ENCODE peak calls at places on chromosomes 6 and 20, in five cellular contexts. I is GM13977, Y is B cell, E is upper lobe of left lung, B is coronary artery. K is an unnamed sample.

GRCh38 chr6:74863968-74864367 is 341.9 kb downstream of the COL12A1 start:
- DNase-seq in I (no peak), Y (no peak), E (no peak), B (no peak), K (no peak)

GRCh38 chr6:116568851-116569755 is 2.2 kb upstream of the RWDD1 start:
- DNase-seq in I (no peak), Y (no peak), E (no peak), B (no peak), K (no peak)

GRCh38 chr20:25499031-25499430 is 86.3 kb downstream of the NINL start:
- DNase-seq in I (no peak), Y (no peak), E (peak; percentile 39), B (no peak), K (no peak)

GRCh38 chr6:161031721-161032495 is 40.3 kb downstream of the MAP3K4 start:
- DNase-seq in I (no peak), Y (no peak), E (no peak), B (no peak), K (no peak)

GRCh38 chr20:44609511-44610312 is 27.3 kb downstream of the PKIG start:
- DNase-seq in I (peak; percentile 82), Y (peak; percentile 77), E (peak; percentile 85), B (peak; percentile 91), K (peak; percentile 80)

GRCh38 chr20:16922834-16923233 is 174.7 kb downstream of the OTOR start:
- DNase-seq in I (no peak), Y (no peak), E (no peak), B (no peak), K (no peak)

GRCh38 chr6:26363882-26364825 is 844 bp upstream of the BTN3A2 start:
- DNase-seq in I (no peak), Y (no peak), E (no peak), B (no peak), K (no peak)

GRCh38 chr6:133983099-133983939 is 30.3 kb downstream of the TBPL1 start:
- DNase-seq in I (no peak), Y (no peak), E (no peak), B (no peak), K (peak; percentile 65)

GRCh38 chr6:21742238-21742660 is 148.7 kb downstream of the SOX4 start:
- DNase-seq in I (no peak), Y (no peak), E (no peak), B (no peak), K (no peak)

GRCh38 chr6:152110878-152111820 is 303.7 kb downstream of the ESR1 start:
- DNase-seq in I (no peak), Y (no peak), E (no peak), B (no peak), K (no peak)

GRCh38 chr6:125584468-125584939 is 164.9 kb upstream of the HEY2 start:
- DNase-seq in I (no peak), Y (no peak), E (peak; percentile 3), B (peak; percentile 79), K (no peak)

GRCh38 chr6:84449220-84449619 is 221.8 kb upstream of the CEP162 start:
- DNase-seq in I (no peak), Y (no peak), E (no peak), B (no peak), K (no peak)

GRCh38 chr20:51420111-51420510 is 122.4 kb downstream of the NFATC2 start:
- DNase-seq in I (no peak), Y (no peak), E (no peak), B (no peak), K (no peak)

GRCh38 chr20:6886065-6886729 is 118.7 kb downstream of the BMP2 start:
- DNase-seq in I (no peak), Y (no peak), E (no peak), B (no peak), K (no peak)

GRCh38 chr6:40390144-40390800 is 196.9 kb downstream of the LRFN2 start:
- DNase-seq in I (no peak), Y (peak; percentile 9), E (no peak), B (no peak), K (no peak)

GRCh38 chr6:27867051-27867940 is 44.9 kb downstream of the OR2B2 start:
- DNase-seq in I (peak; percentile 71), Y (peak; percentile 66), E (peak; percentile 91), B (no peak), K (peak; percentile 58)

GRCh38 chr6:122476131-122476530 is 4.5 kb upstream of the SERINC1 start:
- DNase-seq in I (peak; percentile 21), Y (no peak), E (no peak), B (no peak), K (no peak)

GRCh38 chr6:105838156-105838555 is 248.0 kb upstream of the PRDM1 start:
- DNase-seq in I (no peak), Y (no peak), E (no peak), B (no peak), K (no peak)

GRCh38 chr6:96227135-96227534 is 211.4 kb downstream of the FUT9 start:
- DNase-seq in I (no peak), Y (no peak), E (no peak), B (no peak), K (no peak)

GRCh38 chr20:59571591-59572314 is 32.6 kb upstream of the PHACTR3 start:
- DNase-seq in I (peak; percentile 81), Y (peak; percentile 83), E (peak; percentile 45), B (no peak), K (no peak)

GRCh38 chr6:157559201-157559756 is 178.3 kb downstream of the ZDHHC14 start:
- DNase-seq in I (no peak), Y (no peak), E (no peak), B (no peak), K (no peak)

GRCh38 chr6:10407018-10407673 is 7.7 kb downstream of the TFAP2A start:
- DNase-seq in I (no peak), Y (no peak), E (no peak), B (no peak), K (no peak)

GRCh38 chr6:170243386-170243785 is 47.5 kb downstream of the DLL1 start:
- DNase-seq in I (no peak), Y (no peak), E (no peak), B (no peak), K (no peak)

GRCh38 chr6:134925800-134926199 is 24.1 kb downstream of the ALDH8A1 start:
- DNase-seq in I (no peak), Y (no peak), E (no peak), B (no peak), K (no peak)

GRCh38 chr20:15976047-15976731 is 597.1 kb downstream of the KIF16B start:
- DNase-seq in I (no peak), Y (no peak), E (no peak), B (no peak), K (no peak)

GRCh38 chr6:155504848-155505247 is 49.2 kb upstream of the NOX3 start:
- DNase-seq in I (no peak), Y (no peak), E (no peak), B (no peak), K (no peak)

GRCh38 chr20:50113420-50114224 is 672 bp upstream of the UBE2V1 start:
- DNase-seq in I (no peak), Y (no peak), E (no peak), B (no peak), K (no peak)

GRCh38 chr20:8583209-8584106 is 451.4 kb downstream of the PLCB1 start:
- DNase-seq in I (no peak), Y (no peak), E (no peak), B (no peak), K (no peak)

GRCh38 chr6:88920777-88921728 is 42.4 kb downstream of the RNGTT start:
- DNase-seq in I (no peak), Y (no peak), E (no peak), B (no peak), K (no peak)

GRCh38 chr6:88916615-88917198 is 46.7 kb downstream of the RNGTT start:
- DNase-seq in I (no peak), Y (no peak), E (no peak), B (no peak), K (no peak)

GRCh38 chr6:88921734-88922133 is 41.7 kb downstream of the RNGTT start:
- DNase-seq in I (no peak), Y (no peak), E (no peak), B (no peak), K (no peak)

GRCh38 chr6:88920088-88920487 is 43.3 kb downstream of the RNGTT start:
- DNase-seq in I (no peak), Y (no peak), E (no peak), B (no peak), K (no peak)

DNA sequence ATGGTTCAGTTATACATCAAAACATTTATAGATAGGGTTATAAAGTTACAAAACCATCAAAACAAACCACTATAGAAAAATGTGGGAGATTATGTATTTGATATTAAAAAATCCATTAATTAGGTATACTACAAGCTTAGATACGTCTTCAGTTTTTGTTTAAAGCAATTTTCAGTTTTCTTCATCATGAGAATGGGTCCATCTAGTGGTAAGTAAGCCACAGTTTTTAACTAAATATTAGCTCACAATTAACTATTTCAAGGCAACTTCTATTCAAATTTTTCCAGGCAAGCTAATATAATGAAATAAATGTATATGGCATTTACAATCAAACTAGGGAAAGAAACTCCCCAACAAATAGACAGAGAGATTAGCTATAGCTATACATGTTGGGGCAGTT is 44.4 kb downstream of the RNGTT start:
- DNase-seq in I (no peak), Y (no peak), E (no peak), B (no peak), K (no peak)
- TF ChIP-seq CTCF in I (peak; percentile 37), Y (peak; percentile 35), E (no peak), B (no peak), K (peak; percentile 21)

GRCh38 chr6:44404022-44404714 is 16.7 kb downstream of the CDC5L start:
- DNase-seq in I (no peak), Y (no peak), E (no peak), B (no peak), K (no peak)
- TF ChIP-seq CTCF in I (no peak), Y (no peak), E (no peak), B (no peak), K (no peak)

DNA sequence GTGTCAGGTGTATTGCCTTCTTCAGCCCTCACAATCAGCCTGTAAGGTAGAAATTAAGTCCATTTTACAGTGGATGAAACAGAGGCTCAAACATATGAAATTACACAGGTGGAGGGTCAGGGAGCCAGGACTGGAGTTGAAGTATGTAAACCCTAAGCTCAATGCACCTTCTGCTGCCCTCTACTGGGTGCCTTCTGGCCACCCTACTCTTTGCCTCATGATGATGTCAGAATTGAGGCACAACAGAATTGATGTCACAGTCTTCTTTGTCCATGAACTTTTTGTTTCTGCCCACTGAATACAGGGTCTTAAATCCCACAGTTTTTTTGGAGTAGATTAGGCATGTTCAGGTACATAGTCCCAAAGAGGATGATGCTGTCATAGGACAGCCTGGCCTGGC is 400.8 kb upstream of the CHD6 start:
- DNase-seq in I (no peak), Y (no peak), E (no peak), B (no peak), K (no peak)
- TF ChIP-seq CTCF in I (peak; percentile 32), Y (no peak), E (no peak), B (no peak), K (no peak)

GRCh38 chr20:61331542-61331941 is 79.5 kb downstream of the CDH4 start:
- DNase-seq in I (no peak), Y (peak; percentile 41), E (no peak), B (no peak), K (peak; percentile 38)
- TF ChIP-seq CTCF in I (no peak), Y (no peak), E (no peak), B (no peak), K (no peak)